ENCODE peak calls at places on chromosomes 5 and 9, in nine cellular contexts. E, K, L, W, A, Q, M, F and B are unnamed samples.

GRCh38 chr5:113122053-113122452 is 145.5 kb downstream of the DCP2 start:
- DNase-seq in E (peak), K (no peak), L (no peak), W (no peak), A (no peak), Q (peak), M (peak), F (no peak), B (no peak)

GRCh38 chr9:111966851-111967250 is 70.2 kb downstream of the UGCG start:
- DNase-seq in E (no peak), K (no peak), L (no peak), W (no peak), A (no peak), Q (peak), M (no peak), F (peak), B (no peak)

GRCh38 chr5:102668220-102668930 is 86.7 kb upstream of the PAM start:
- DNase-seq in E (no peak), K (no peak), L (no peak), W (no peak), A (no peak), Q (no peak), M (no peak), F (no peak), B (no peak)

GRCh38 chr9:114180701-114181582 is 25.6 kb downstream of the COL27A1 start:
- DNase-seq in E (no peak), K (no peak), L (no peak), W (no peak), A (no peak), Q (peak), M (peak), F (no peak), B (no peak)

GRCh38 chr9:128160603-128160987 is 530 bp downstream of the BBLN start:
- DNase-seq in E (peak), K (no peak), L (no peak), W (peak), A (no peak), Q (peak), M (no peak), F (no peak), B (no peak)

GRCh38 chr5:76050131-76050530 is 33.1 kb upstream of the SV2C start:
- DNase-seq in E (no peak), K (no peak), L (no peak), W (no peak), A (no peak), Q (no peak), M (no peak), F (no peak), B (no peak)

GRCh38 chr5:2417301-2417700 is 334.2 kb downstream of the IRX2 start:
- DNase-seq in E (no peak), K (no peak), L (no peak), W (no peak), A (no peak), Q (no peak), M (no peak), F (no peak), B (no peak)

GRCh38 chr5:113044776-113045175 is 68.2 kb downstream of the DCP2 start:
- DNase-seq in E (no peak), K (no peak), L (no peak), W (no peak), A (no peak), Q (no peak), M (no peak), F (no peak), B (no peak)

GRCh38 chr5:139458580-139459407 is 3.7 kb downstream of the ECSCR start:
- DNase-seq in E (no peak), K (no peak), L (peak), W (peak), A (no peak), Q (peak), M (no peak), F (peak), B (peak)

GRCh38 chr9:109331353-109331752 is 10.5 kb upstream of the EPB41L4B start:
- DNase-seq in E (peak), K (no peak), L (peak), W (no peak), A (no peak), Q (peak), M (peak), F (no peak), B (no peak)

GRCh38 chr5:366541-367357 is 45.2 kb downstream of the AHRR start:
- DNase-seq in E (no peak), K (no peak), L (no peak), W (no peak), A (no peak), Q (no peak), M (no peak), F (no peak), B (no peak)

GRCh38 chr5:3634061-3634460 is 38.4 kb downstream of the IRX1 start:
- DNase-seq in E (no peak), K (no peak), L (no peak), W (no peak), A (no peak), Q (no peak), M (no peak), F (no peak), B (no peak)

GRCh38 chr5:9787813-9788600 is 157.9 kb upstream of the TAS2R1 start:
- DNase-seq in E (no peak), K (no peak), L (no peak), W (no peak), A (no peak), Q (no peak), M (peak), F (no peak), B (no peak)

GRCh38 chr9:121972501-121972981 is 120.6 kb downstream of the TTLL11 start:
- DNase-seq in E (peak), K (no peak), L (peak), W (no peak), A (peak), Q (peak), M (no peak), F (peak), B (no peak)

GRCh38 chr5:132013711-132014110 is 2.3 kb upstream of the ACSL6 start:
- DNase-seq in E (no peak), K (no peak), L (no peak), W (no peak), A (no peak), Q (no peak), M (no peak), F (no peak), B (no peak)

GRCh38 chr5:134732819-134733218 is 5.5 kb upstream of the CAMLG start:
- DNase-seq in E (no peak), K (no peak), L (no peak), W (no peak), A (no peak), Q (no peak), M (no peak), F (no peak), B (no peak)

GRCh38 chr5:77087484-77088291 is 603 bp upstream of the ZBED3 start:
- DNase-seq in E (peak), K (no peak), L (peak), W (no peak), A (peak), Q (no peak), M (peak), F (no peak), B (no peak)

GRCh38 chr9:129333613-129333960 is 155.5 kb upstream of the IER5L start:
- DNase-seq in E (no peak), K (no peak), L (no peak), W (no peak), A (no peak), Q (no peak), M (no peak), F (no peak), B (no peak)